ENCODE peak calls at places on chromosomes 6 and 20, in four cellular contexts. One of them, this sample, is unnamed.

GRCh38 chr6:142242269-142242668 is 59.5 kb upstream of the ADGRG6 start:
- DNase-seq in WTC11: no peak
- DNase-seq in HepG2: no peak
- DNase-seq in K562: no peak
- DNase-seq in this sample: no peak

GRCh38 chr6:46893648-46894047 is 28.1 kb downstream of the ADGRF5 start:
- DNase-seq in WTC11: no peak
- DNase-seq in HepG2: no peak
- DNase-seq in K562: no peak
- DNase-seq in this sample: no peak

GRCh38 chr6:91018586-91018985 is 431.7 kb upstream of the MAP3K7 start:
- DNase-seq in WTC11: no peak
- DNase-seq in HepG2: no peak
- DNase-seq in K562: no peak
- DNase-seq in this sample: no peak

GRCh38 chr6:31898200-31899011 is 908 bp upstream of the EHMT2 start:
- DNase-seq in WTC11: no peak
- DNase-seq in HepG2: peak
- DNase-seq in K562: peak
- DNase-seq in this sample: peak

GRCh38 chr6:109393882-109394281 is 11.6 kb upstream of the CD164 start:
- DNase-seq in WTC11: no peak
- DNase-seq in HepG2: no peak
- DNase-seq in K562: no peak
- DNase-seq in this sample: no peak

GRCh38 chr20:18683839-18684238 is 96.0 kb downstream of the DTD1 start:
- DNase-seq in WTC11: no peak
- DNase-seq in HepG2: no peak
- DNase-seq in K562: no peak
- DNase-seq in this sample: no peak

GRCh38 chr20:8089668-8090067 is 42.4 kb upstream of the PLCB1 start:
- DNase-seq in WTC11: no peak
- DNase-seq in HepG2: no peak
- DNase-seq in K562: no peak
- DNase-seq in this sample: no peak

GRCh38 chr6:136582702-136583471 is 32.7 kb upstream of the MAP7 start:
- DNase-seq in WTC11: no peak
- DNase-seq in HepG2: peak
- DNase-seq in K562: no peak
- DNase-seq in this sample: peak

GRCh38 chr6:111873178-111874029 is at the start of gene FYN:
- DNase-seq in WTC11: peak
- DNase-seq in HepG2: peak
- DNase-seq in K562: peak
- DNase-seq in this sample: peak

GRCh38 chr6:111875741-111876140 is 2.5 kb upstream of the FYN start:
- DNase-seq in WTC11: no peak
- DNase-seq in HepG2: no peak
- DNase-seq in K562: no peak
- DNase-seq in this sample: no peak

GRCh38 chr6:111871725-111872520 is 1.3 kb downstream of the FYN start:
- DNase-seq in WTC11: no peak
- DNase-seq in HepG2: peak
- DNase-seq in K562: peak
- DNase-seq in this sample: no peak

GRCh38 chr6:111872521-111873177 is 603 bp downstream of the FYN start:
- DNase-seq in WTC11: peak
- DNase-seq in HepG2: no peak
- DNase-seq in K562: peak
- DNase-seq in this sample: no peak

DNA sequence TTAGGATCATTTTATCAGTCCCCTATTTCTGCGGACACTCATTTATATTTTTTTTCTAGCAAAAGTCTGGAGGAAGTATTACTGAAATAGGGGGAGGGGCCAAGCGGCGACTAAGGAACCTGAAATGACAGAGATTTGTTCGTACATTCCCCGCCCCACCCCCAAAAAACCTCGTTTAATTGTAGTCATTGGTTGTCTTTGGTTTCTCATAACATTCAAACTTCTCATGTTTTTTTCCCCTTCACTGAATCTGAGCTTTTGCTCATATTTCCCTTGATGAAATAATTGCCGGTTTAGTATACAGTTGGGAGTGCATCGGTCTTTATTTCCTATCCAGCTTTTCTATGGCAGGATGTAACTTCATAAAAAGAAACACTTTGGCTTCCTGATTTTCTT is 776 bp upstream of the FYN start:
- DNase-seq in WTC11: no peak
- DNase-seq in HepG2: no peak
- DNase-seq in K562: no peak
- DNase-seq in this sample: no peak
- TF ChIP-seq HMGXB4 in WTC11: no peak
- TF ChIP-seq HMGXB4 in HepG2: no peak
- TF ChIP-seq HMGXB4 in K562: no peak
- TF ChIP-seq HMGXB4 in this sample: no peak

GRCh38 chr6:30719356-30719755 is 796 bp upstream of the TUBB start:
- DNase-seq in WTC11: no peak
- DNase-seq in HepG2: no peak
- DNase-seq in K562: no peak
- DNase-seq in this sample: no peak
- TF ChIP-seq HMGXB4 in WTC11: no peak
- TF ChIP-seq HMGXB4 in HepG2: no peak
- TF ChIP-seq HMGXB4 in K562: no peak
- TF ChIP-seq HMGXB4 in this sample: no peak

DNA sequence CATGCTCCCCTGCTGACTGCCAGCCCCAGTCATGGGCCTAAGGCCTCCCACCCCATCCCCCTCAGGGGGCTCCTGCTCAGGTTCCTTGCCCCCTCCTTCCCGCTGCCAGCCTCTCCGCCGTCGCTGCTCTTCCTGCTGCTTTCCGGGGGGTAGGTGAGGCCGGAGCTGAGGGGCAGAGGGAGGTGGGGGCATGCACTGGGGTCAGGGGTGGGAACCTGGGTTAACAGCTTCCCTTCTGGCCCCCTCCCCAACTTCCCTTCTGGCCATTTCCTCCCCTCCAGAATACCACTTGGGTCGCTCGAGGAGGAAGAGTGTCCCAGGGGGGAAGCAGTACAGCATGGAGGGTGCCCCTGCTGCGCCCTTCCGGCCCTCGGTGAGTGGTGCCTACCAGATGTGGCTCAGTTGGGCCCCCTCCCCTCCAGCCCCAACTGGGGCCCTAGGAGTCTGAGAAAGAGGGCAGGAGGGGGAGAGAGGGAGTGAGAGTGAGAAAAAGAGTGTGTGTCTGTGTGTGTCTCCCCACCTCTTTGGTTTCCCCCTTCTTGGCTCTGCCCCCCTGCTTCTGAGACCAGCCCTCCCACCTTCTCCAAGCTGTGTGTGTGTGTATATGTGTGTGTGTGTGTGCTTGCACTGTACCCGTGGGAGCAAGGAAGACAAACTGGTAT is 12.1 kb downstream of the SYNGAP1 start:
- DNase-seq in WTC11: peak
- DNase-seq in HepG2: no peak
- DNase-seq in K562: no peak
- DNase-seq in this sample: no peak
- TF ChIP-seq HMGXB4 in WTC11: no peak
- TF ChIP-seq HMGXB4 in HepG2: no peak
- TF ChIP-seq HMGXB4 in K562: no peak
- TF ChIP-seq HMGXB4 in this sample: no peak

DNA sequence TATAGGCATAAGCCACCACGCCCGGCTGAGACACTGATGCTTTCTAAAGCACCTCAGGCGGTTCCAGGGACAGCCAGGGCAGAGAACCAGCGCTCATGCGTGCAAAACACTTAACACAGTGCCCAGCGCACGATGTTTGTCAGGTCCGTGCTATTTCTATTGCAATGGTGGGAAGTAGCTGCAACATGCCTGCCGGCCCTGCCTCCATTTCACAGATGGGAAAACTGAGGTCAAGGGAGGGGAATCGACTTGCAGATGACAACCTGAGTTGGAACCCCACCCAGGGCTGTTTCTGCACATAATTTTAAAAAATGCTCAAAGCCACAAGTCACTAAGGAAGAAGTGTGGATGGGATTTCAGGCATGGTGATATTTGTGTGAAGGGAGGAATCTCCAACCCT is 39.9 kb downstream of the KIAA1755 start:
- DNase-seq in WTC11: no peak
- DNase-seq in HepG2: no peak
- DNase-seq in K562: no peak
- DNase-seq in this sample: no peak
- TF ChIP-seq HMGXB4 in WTC11: no peak
- TF ChIP-seq HMGXB4 in HepG2: no peak
- TF ChIP-seq HMGXB4 in K562: no peak
- TF ChIP-seq HMGXB4 in this sample: no peak

GRCh38 chr6:106309024-106309423 is 16.5 kb downstream of the ATG5 start:
- DNase-seq in WTC11: no peak
- DNase-seq in HepG2: no peak
- DNase-seq in K562: no peak
- DNase-seq in this sample: no peak
- TF ChIP-seq HMGXB4 in WTC11: no peak
- TF ChIP-seq HMGXB4 in HepG2: no peak
- TF ChIP-seq HMGXB4 in K562: no peak
- TF ChIP-seq HMGXB4 in this sample: no peak

DNA sequence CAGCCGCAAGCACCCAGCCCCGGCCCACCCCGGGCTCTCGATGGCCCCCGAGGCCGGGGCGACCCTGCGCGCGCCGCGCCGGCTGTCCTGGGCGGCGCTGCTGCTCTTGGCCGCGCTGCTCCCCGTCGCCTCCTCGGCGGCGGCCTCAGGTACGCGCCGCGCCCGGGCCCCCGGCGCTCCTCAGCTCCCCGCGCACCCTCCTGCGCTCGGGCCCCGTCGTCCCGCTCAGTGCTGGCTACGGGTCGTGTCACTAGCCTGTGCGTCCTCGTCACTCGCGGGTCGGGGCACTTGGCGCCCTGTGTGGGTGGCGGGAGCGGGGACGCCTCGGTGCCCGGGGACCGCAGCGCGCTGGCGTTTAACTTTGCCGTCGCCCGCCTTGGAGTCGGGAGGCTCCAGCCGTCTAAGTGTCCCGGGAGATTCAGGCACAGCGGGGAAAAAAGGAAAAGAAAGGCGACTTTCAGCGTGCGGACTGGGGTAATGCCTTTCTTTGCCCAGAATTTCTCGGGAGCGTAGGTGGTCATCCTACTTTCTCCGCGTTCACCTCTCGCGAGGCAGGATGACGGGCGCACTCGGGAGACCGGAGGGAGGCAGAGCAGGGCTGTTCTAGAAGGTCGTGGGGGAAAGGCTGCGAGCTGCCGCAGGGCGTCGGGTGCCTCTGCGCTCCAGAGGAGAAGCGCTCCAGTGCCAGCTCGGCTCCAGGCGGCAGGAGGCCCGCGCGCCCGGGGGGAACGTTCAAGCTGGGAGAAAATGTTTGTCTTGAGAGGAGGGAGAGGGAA is 545 bp downstream of the FNDC1 start:
- DNase-seq in WTC11: peak
- DNase-seq in HepG2: no peak
- DNase-seq in K562: no peak
- DNase-seq in this sample: peak
- TF ChIP-seq HMGXB4 in WTC11: no peak
- TF ChIP-seq HMGXB4 in HepG2: no peak
- TF ChIP-seq HMGXB4 in K562: no peak
- TF ChIP-seq HMGXB4 in this sample: no peak

GRCh38 chr6:3869284-3869631 is 20.1 kb downstream of the FAM50B start:
- DNase-seq in WTC11: no peak
- DNase-seq in HepG2: peak
- DNase-seq in K562: no peak
- DNase-seq in this sample: no peak
- TF ChIP-seq HMGXB4 in WTC11: no peak
- TF ChIP-seq HMGXB4 in HepG2: no peak
- TF ChIP-seq HMGXB4 in K562: no peak
- TF ChIP-seq HMGXB4 in this sample: no peak

GRCh38 chr6:3916211-3916610 is 67.0 kb downstream of the FAM50B start:
- DNase-seq in WTC11: no peak
- DNase-seq in HepG2: no peak
- DNase-seq in K562: no peak
- DNase-seq in this sample: no peak

GRCh38 chr6:3919130-3919628 is 70.0 kb downstream of the FAM50B start:
- DNase-seq in WTC11: no peak
- DNase-seq in HepG2: no peak
- DNase-seq in K562: no peak
- DNase-seq in this sample: peak

GRCh38 chr6:3920321-3920720 is 71.1 kb downstream of the FAM50B start:
- DNase-seq in WTC11: no peak
- DNase-seq in HepG2: no peak
- DNase-seq in K562: no peak
- DNase-seq in this sample: no peak

GRCh38 chr6:3919849-3920248 is 70.7 kb downstream of the FAM50B start:
- DNase-seq in WTC11: no peak
- DNase-seq in HepG2: no peak
- DNase-seq in K562: no peak
- DNase-seq in this sample: no peak

GRCh38 chr6:3918474-3918873 is 69.3 kb downstream of the FAM50B start:
- DNase-seq in WTC11: no peak
- DNase-seq in HepG2: no peak
- DNase-seq in K562: no peak
- DNase-seq in this sample: no peak
- TF ChIP-seq HMGXB4 in WTC11: no peak
- TF ChIP-seq HMGXB4 in HepG2: no peak
- TF ChIP-seq HMGXB4 in K562: no peak
- TF ChIP-seq HMGXB4 in this sample: no peak

GRCh38 chr6:116290799-116291198 is 11.1 kb upstream of the TSPYL1 start:
- DNase-seq in WTC11: no peak
- DNase-seq in HepG2: no peak
- DNase-seq in K562: no peak
- DNase-seq in this sample: no peak

GRCh38 chr6:116286773-116287358 is 7.1 kb upstream of the TSPYL1 start:
- DNase-seq in WTC11: no peak
- DNase-seq in HepG2: no peak
- DNase-seq in K562: no peak
- DNase-seq in this sample: no peak

GRCh38 chr6:116289876-116290275 is 10.1 kb upstream of the TSPYL1 start:
- DNase-seq in WTC11: no peak
- DNase-seq in HepG2: no peak
- DNase-seq in K562: no peak
- DNase-seq in this sample: no peak

GRCh38 chr6:116291701-116292396 is 12.1 kb upstream of the TSPYL1 start:
- DNase-seq in WTC11: no peak
- DNase-seq in HepG2: no peak
- DNase-seq in K562: no peak
- DNase-seq in this sample: no peak

DNA sequence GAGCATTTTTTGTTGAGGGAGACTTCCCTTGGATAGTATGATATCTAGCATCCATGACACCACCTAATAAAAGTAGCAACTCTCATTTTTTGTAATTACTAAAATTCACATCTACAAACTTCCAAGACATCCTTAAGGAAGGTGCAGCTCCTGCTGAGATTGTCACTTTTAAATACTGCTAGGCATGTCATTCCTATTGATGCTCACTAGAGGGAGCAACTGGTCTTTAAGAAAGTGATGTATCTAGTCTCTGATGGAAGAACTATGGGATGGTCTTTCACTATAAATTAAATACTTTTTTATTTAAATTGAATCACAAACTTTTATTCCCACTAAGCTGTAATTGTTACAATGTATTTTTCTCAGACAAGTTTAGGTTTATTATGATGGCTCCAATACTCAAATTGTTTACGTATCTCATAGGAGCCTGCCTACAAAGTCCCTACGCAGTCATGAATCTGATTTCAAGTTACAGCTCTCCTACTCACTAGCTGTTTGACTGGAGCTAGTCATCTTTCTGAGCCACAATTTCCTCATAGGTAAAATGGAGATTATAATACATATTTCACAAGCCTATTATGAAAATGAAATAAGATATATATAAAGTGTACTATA is 8.0 kb upstream of the TSPYL1 start:
- DNase-seq in WTC11: no peak
- DNase-seq in HepG2: peak
- DNase-seq in K562: peak
- DNase-seq in this sample: no peak
- TF ChIP-seq HMGXB4 in WTC11: no peak
- TF ChIP-seq HMGXB4 in HepG2: no peak
- TF ChIP-seq HMGXB4 in K562: no peak
- TF ChIP-seq HMGXB4 in this sample: no peak